ENCODE peak calls at places on chromosomes 11 and 22, in ten cellular contexts. Z is WTC11, J is A549, D is NB4, T is HCT116, M is SK-N-SH, V is HepG2, I is K562, X is H1, W is GM12878. N is an unnamed sample.

GRCh38 chr11:71372693-71373657 is 75.2 kb downstream of the DHCR7 start:
- DNase-seq in I (no peak), V (peak; percentile 26), W (peak; percentile 53), M (no peak), X (no peak), T (peak; percentile 2), D (peak; percentile 14), Z (no peak), J (peak; percentile 46), N (no peak)

GRCh38 chr22:20972014-20972797 is 5.2 kb downstream of the AIFM3 start:
- DNase-seq in I (peak; percentile 56), M (no peak), T (no peak), J (no peak), X (no peak), W (no peak), Z (no peak), D (no peak), V (no peak), N (no peak)

GRCh38 chr11:10208045-10208674 is 85.9 kb downstream of the SBF2 start:
- DNase-seq in T (peak; percentile 58), W (peak; percentile 32), J (peak; percentile 58), I (peak; percentile 41), X (no peak), V (peak; percentile 41), D (peak; percentile 57), Z (no peak), M (peak; percentile 56), N (peak; percentile 73)

GRCh38 chr11:1892116-1892515 is 421 bp upstream of the PRR33 start:
- DNase-seq in D (no peak), T (no peak), Z (no peak), I (no peak), W (no peak), X (no peak), V (no peak), M (no peak), J (no peak), N (no peak)

GRCh38 chr11:102414559-102414958 is 38.0 kb downstream of the TMEM123 start:
- DNase-seq in J (no peak), V (no peak), D (no peak), T (no peak), M (no peak), X (no peak), I (no peak), W (no peak), Z (no peak), N (no peak)

GRCh38 chr22:28506207-28506606 is 173.4 kb downstream of the TTC28 start:
- DNase-seq in Z (no peak), T (no peak), I (no peak), M (no peak), V (no peak), W (no peak), X (no peak), J (no peak), D (no peak), N (no peak)

GRCh38 chr11:13761250-13761649 is 92.8 kb downstream of the FAR1 start:
- DNase-seq in M (no peak), J (no peak), I (no peak), T (no peak), X (no peak), V (no peak), D (no peak), Z (no peak), W (no peak), N (no peak)

GRCh38 chr11:70771099-70771885 is 373.0 kb downstream of the CTTN start:
- DNase-seq in W (no peak), T (no peak), Z (no peak), V (no peak), I (no peak), J (no peak), D (no peak), X (no peak), M (no peak), N (no peak)

GRCh38 chr11:13189561-13190435 is 87.8 kb upstream of the BMAL1 start:
- DNase-seq in T (no peak), I (no peak), J (no peak), V (no peak), X (no peak), W (no peak), M (no peak), D (no peak), Z (no peak), N (no peak)

GRCh38 chr11:87851234-87851633 is 324.0 kb downstream of the RAB38 start:
- DNase-seq in I (no peak), W (no peak), J (peak; percentile 3), X (no peak), V (no peak), D (no peak), Z (no peak), M (no peak), T (no peak), N (no peak)

GRCh38 chr22:29804985-29805384 is 33.1 kb downstream of the ASCC2 start:
- DNase-seq in T (no peak), W (no peak), I (no peak), D (no peak), Z (no peak), M (no peak), V (no peak), X (no peak), J (no peak), N (no peak)
- TF ChIP-seq MAX in T (no peak), W (no peak), I (no peak), D (no peak), Z (no peak), M (no peak), V (no peak), X (no peak), J (no peak), N (no peak)

DNA sequence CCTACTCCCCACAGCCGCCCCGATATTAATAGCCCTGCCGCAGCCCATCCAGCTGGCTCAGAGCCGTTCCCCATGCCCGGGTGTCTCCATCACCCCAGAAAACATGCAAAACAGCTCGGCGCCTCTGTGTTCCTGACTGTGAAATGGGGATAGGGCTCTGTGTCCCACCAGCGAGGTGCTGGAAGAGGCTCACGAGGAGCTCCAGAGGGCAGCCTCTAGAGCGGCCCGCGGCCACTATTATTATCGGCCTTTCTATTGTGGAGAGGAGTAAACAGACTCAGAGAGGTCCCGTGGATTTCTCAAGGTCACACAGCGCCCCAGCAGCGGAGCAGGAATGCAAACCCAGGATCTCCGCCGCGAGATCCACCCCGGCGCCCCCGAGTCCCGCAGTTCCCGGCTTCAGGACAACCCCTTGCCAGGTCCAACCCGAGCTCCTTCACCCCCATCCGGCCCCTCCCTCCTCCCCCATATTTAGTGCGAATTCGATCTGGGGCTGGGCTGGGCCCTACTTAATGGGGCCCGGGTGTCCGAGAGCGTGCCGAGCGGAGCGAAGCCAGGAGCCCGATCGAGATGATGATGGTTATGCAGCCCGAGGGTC is at the start of gene ACTN3:
- DNase-seq in X (peak; percentile 84), M (peak; percentile 48), W (no peak), T (no peak), Z (peak; percentile 81), V (peak; percentile 17), J (peak; percentile 18), D (no peak), I (no peak), N (no peak)
- TF ChIP-seq MAX in X (no peak), M (no peak), W (no peak), T (no peak), Z (no peak), V (no peak), J (no peak), D (no peak), I (no peak), N (no peak)

DNA sequence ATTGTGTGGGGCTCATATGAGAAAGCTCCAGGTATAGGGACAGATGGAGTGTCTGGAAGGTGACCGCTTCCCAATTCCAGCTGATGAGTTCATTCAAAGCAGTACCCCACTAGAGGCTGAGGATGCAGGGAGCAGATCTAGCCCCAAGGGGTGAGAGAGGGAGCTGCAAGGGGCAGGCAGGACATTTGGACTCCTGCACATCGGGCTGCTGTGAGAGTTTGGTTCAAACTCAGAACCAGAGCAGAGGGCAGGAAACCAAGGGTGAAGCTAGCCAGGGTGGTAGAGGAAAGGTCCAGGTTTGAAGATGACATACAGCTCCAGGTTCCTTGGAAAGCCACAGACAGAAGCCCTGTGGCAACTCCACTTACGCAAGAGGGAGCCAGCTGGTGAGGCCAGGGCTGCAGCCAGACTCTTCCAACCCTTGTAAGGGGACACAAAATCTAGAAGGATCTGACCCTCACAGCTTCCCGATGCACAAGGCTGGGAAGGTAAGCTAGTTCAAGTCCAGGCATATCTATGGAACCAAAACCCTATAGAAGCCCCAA is 1.9 kb downstream of the CSNK2A3 start:
- DNase-seq in W (no peak), I (no peak), M (no peak), V (no peak), T (no peak), J (no peak), Z (no peak), D (peak; percentile 8), X (no peak), N (no peak)
- TF ChIP-seq MAX in W (no peak), I (no peak), M (no peak), V (no peak), T (no peak), J (no peak), Z (no peak), D (no peak), X (no peak), N (no peak)

GRCh38 chr11:6096417-6096816 is 11.1 kb upstream of the OR56B4 start:
- DNase-seq in D (no peak), W (no peak), I (no peak), T (no peak), Z (no peak), X (no peak), J (no peak), M (no peak), V (no peak), N (peak; percentile 40)
- TF ChIP-seq MAX in D (no peak), W (no peak), I (no peak), T (no peak), Z (no peak), X (no peak), J (no peak), M (no peak), V (no peak), N (no peak)

DNA sequence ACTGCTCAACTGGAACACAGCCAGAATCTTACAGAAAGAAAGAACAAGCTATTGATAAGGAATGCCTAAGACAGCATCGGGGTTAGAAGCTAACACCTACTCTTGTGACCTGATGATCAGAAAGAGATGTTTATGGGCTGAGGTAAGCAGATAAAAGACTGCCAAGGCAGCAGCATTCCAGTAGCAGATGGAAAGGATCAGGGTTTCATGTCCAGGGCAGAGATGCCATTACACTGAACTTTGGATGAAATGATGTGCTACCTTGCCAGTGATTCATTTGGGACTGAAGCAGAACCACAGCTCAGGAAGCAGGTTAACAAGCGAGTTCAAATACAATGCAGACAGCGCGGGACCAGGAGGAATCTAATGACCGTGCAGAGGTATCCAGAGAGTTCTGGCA is 27.1 kb upstream of the APOA1 start:
- DNase-seq in Z (no peak), M (no peak), W (no peak), V (no peak), I (no peak), D (no peak), J (no peak), T (no peak), X (no peak), N (no peak)
- TF ChIP-seq MAX in Z (no peak), M (no peak), W (no peak), V (no peak), I (no peak), D (no peak), J (no peak), T (no peak), X (no peak), N (no peak)

GRCh38 chr11:72982286-72982685 is 159.8 kb downstream of the FCHSD2 start:
- DNase-seq in Z (no peak), I (no peak), T (no peak), W (no peak), M (no peak), J (no peak), X (no peak), D (no peak), V (no peak), N (peak; percentile 45)
- TF ChIP-seq MAX in Z (no peak), I (no peak), T (no peak), W (no peak), M (no peak), J (no peak), X (no peak), D (no peak), V (no peak), N (no peak)